ENCODE peak calls at places on chromosomes 2 and 18, in five cellular contexts. K is GM12878, B is HCT116, Y is T47D, T is HepG2. W is an unnamed sample.

GRCh38 chr2:192123847-192124246 is 70.9 kb downstream of the TMEFF2 start:
- DNase-seq in K (no peak), B (no peak), Y (no peak), T (no peak), W (no peak)

GRCh38 chr2:70896765-70897202 is 38.9 kb upstream of the ATP6V1B1 start:
- DNase-seq in K (no peak), B (no peak), Y (no peak), T (no peak), W (no peak)

GRCh38 chr2:180728928-180729559 is 251.4 kb upstream of the UBE2E3 start:
- DNase-seq in K (no peak), B (no peak), Y (no peak), T (no peak), W (no peak)

GRCh38 chr2:9974344-9974743 is 22.9 kb downstream of the GRHL1 start:
- DNase-seq in K (no peak), B (no peak), Y (no peak), T (no peak), W (no peak)

GRCh38 chr2:30611572-30611971 is 164.5 kb downstream of the LCLAT1 start:
- DNase-seq in K (no peak), B (no peak), Y (no peak), T (no peak), W (no peak)

GRCh38 chr2:197884252-197884651 is 79.9 kb downstream of the PLCL1 start:
- DNase-seq in K (no peak), B (no peak), Y (no peak), T (no peak), W (no peak)

GRCh38 chr2:148876589-148877402 is 1.8 kb downstream of the KIF5C start:
- DNase-seq in K (no peak), B (no peak), Y (no peak), T (peak), W (no peak)

GRCh38 chr18:53771664-53772063 is 452.8 kb downstream of the MBD2 start:
- DNase-seq in K (no peak), B (no peak), Y (no peak), T (no peak), W (no peak)

GRCh38 chr2:42249887-42250286 is 80.7 kb downstream of the EML4 start:
- DNase-seq in K (no peak), B (no peak), Y (no peak), T (no peak), W (no peak)

GRCh38 chr18:2651981-2652380 is 3.5 kb upstream of the SMCHD1 start:
- DNase-seq in K (no peak), B (no peak), Y (no peak), T (no peak), W (no peak)

GRCh38 chr2:14424478-14425390 is 207.8 kb upstream of the LRATD1 start:
- DNase-seq in K (peak), B (no peak), Y (no peak), T (no peak), W (no peak)

GRCh38 chr2:240526521-240526920 is 31.3 kb downstream of the ANKMY1 start:
- DNase-seq in K (no peak), B (no peak), Y (no peak), T (no peak), W (no peak)

GRCh38 chr2:158103358-158104021 is 1.8 kb downstream of the UPP2 start:
- DNase-seq in K (no peak), B (no peak), Y (no peak), T (no peak), W (no peak)

GRCh38 chr18:27685807-27686412 is 491.0 kb downstream of the CDH2 start:
- DNase-seq in K (no peak), B (peak), Y (peak), T (peak), W (no peak)

GRCh38 chr2:25598911-25599310 is 74.5 kb downstream of the DTNB start:
- DNase-seq in K (no peak), B (no peak), Y (no peak), T (no peak), W (no peak)

GRCh38 chr18:14085770-14086458 is 46.3 kb downstream of the ZNF519 start:
- DNase-seq in K (no peak), B (no peak), Y (no peak), T (no peak), W (no peak)

GRCh38 chr2:237156857-237157550 is 71.3 kb downstream of the COPS8 start:
- DNase-seq in K (no peak), B (no peak), Y (no peak), T (no peak), W (no peak)

GRCh38 chr2:47070920-47071824 is 83.9 kb downstream of the STPG4 start:
- DNase-seq in K (peak), B (no peak), Y (no peak), T (peak), W (no peak)

GRCh38 chr2:181656450-181657261 is at the start of gene CERKL:
- DNase-seq in K (no peak), B (peak), Y (no peak), T (no peak), W (no peak)

GRCh38 chr2:96552284-96553175 is 16.0 kb downstream of the ARID5A start:
- DNase-seq in K (no peak), B (no peak), Y (no peak), T (no peak), W (no peak)

GRCh38 chr2:116467243-116467642 is 1347.2 kb upstream of the DDX18 start:
- DNase-seq in K (no peak), B (no peak), Y (no peak), T (no peak), W (no peak)

GRCh38 chr2:27003857-27004256 is 28.9 kb upstream of the TMEM214 start:
- DNase-seq in K (no peak), B (no peak), Y (no peak), T (no peak), W (no peak)

GRCh38 chr2:130766037-130766436 is 10.7 kb downstream of the AMER3 start:
- DNase-seq in K (no peak), B (no peak), Y (no peak), T (no peak), W (no peak)

GRCh38 chr2:213980883-213981282 is 430.0 kb upstream of the VWC2L start:
- DNase-seq in K (no peak), B (no peak), Y (no peak), T (no peak), W (no peak)

GRCh38 chr18:10289265-10289664 is 165.2 kb upstream of the APCDD1 start:
- DNase-seq in K (no peak), B (no peak), Y (no peak), T (no peak), W (no peak)
- TF ChIP-seq JUND in K (no peak), B (no peak), Y (no peak), T (no peak), W (no peak)

DNA sequence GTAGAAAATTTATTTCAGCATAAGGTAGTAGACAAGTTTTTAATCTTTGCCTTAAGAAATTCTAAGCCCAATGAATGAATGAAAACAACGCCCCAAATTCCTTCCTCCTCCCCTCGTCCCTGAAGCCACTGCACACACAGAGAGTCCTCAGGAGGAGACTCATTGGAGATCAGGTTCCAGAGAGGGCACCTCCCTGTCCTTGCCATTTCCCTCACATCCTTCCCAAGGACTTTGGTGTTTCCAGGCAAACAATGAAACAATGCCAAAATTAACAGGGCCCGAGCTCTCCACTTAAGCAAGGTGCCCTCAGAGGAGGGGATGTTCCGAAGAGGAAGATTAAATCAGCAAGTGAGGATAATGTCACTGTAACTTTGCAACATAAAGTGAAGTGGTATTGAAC is 240.7 kb downstream of the DCDC2C start:
- DNase-seq in K (no peak), B (no peak), Y (no peak), T (no peak), W (no peak)
- TF ChIP-seq JUND in K (no peak), B (no peak), Y (no peak), T (no peak), W (no peak)

DNA sequence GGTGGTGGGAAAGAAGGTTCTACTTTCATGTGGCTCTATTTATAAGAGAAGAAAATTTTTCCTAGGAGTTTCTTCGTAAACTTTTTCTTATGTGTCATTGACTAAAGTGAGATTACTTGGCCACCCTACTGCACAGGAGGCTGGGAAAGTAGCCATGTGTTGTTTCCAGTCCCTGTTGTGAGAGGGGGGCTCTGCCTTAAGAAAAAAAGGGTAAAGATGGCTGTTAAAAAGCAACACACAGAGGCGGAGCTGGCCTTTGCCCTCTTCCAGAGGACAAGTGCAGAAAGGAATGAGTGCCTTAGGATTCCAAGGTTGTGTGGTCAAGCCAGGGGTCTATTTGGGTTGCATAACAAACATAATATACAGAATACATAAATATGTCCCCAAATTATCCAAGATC is 230.0 kb upstream of the CXCR4 start:
- DNase-seq in K (no peak), B (no peak), Y (no peak), T (no peak), W (no peak)
- TF ChIP-seq JUND in K (no peak), B (no peak), Y (no peak), T (no peak), W (no peak)

GRCh38 chr2:129754431-129754830 is 225.0 kb upstream of the RAB6C start:
- DNase-seq in K (no peak), B (no peak), Y (no peak), T (no peak), W (no peak)

GRCh38 chr2:129753261-129753660 is 226.2 kb upstream of the RAB6C start:
- DNase-seq in K (no peak), B (no peak), Y (no peak), T (no peak), W (no peak)

GRCh38 chr2:129751409-129751808 is 228.1 kb upstream of the RAB6C start:
- DNase-seq in K (no peak), B (no peak), Y (no peak), T (no peak), W (no peak)

GRCh38 chr2:129754831-129755230 is 224.6 kb upstream of the RAB6C start:
- DNase-seq in K (no peak), B (no peak), Y (no peak), T (no peak), W (no peak)

DNA sequence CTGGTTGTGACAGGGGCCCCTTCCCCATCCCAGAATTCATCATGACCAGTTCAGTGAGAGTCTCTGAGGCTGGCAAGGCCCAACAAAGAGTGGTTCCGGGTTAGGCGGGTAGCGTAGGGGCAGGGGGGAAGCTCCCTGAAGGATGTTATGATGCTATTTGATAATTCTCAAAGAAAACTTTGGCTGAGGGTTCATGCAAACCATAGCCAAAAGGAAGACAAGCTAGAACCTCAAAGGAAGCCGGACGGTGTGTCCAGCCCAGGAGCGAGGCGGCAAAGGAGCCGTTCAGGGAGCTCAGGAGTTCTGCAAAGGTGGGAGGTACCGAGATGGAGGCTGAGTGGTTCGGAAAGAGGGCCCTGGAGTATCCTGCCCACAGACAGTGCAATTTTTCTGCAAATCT is 226.8 kb upstream of the RAB6C start:
- DNase-seq in K (no peak), B (no peak), Y (no peak), T (no peak), W (no peak)
- TF ChIP-seq JUND in K (no peak), B (no peak), Y (no peak), T (no peak), W (no peak)

GRCh38 chr18:31497404-31497710 is 620 bp upstream of the DSG2 start:
- DNase-seq in K (no peak), B (no peak), Y (peak), T (no peak), W (no peak)

GRCh38 chr18:31497711-31498449 is at the start of gene DSG2:
- DNase-seq in K (no peak), B (no peak), Y (peak), T (peak), W (peak)

GRCh38 chr18:31498450-31499156 is 626 bp downstream of the DSG2 start:
- DNase-seq in K (no peak), B (no peak), Y (peak), T (no peak), W (peak)

GRCh38 chr18:31500161-31500688 is 2.2 kb downstream of the DSG2 start:
- DNase-seq in K (peak), B (no peak), Y (no peak), T (no peak), W (no peak)

DNA sequence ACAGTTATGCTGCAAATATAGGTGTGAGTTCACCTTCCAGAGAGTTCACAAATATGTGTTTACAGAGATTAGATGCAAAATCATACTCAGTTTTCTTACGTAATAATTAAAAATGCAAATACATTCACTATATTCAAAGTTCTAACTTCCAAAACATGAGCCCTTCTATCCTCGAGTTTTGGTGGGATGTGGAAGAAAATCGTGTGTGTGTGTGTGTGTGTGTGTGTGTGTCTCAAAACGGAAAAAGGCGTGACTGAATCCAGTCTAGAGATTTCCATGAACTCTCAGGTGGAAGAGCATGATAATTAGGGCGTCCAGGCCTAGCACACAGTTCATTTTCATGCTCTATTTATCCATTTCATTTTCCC is 1.2 kb downstream of the DSG2 start:
- DNase-seq in K (no peak), B (no peak), Y (no peak), T (no peak), W (no peak)
- TF ChIP-seq JUND in K (no peak), B (no peak), Y (no peak), T (no peak), W (no peak)

GRCh38 chr18:56453576-56453975 is 184.8 kb downstream of the TXNL1 start:
- DNase-seq in K (no peak), B (no peak), Y (no peak), T (no peak), W (no peak)
- TF ChIP-seq JUND in K (no peak), B (no peak), Y (no peak), T (no peak), W (no peak)

GRCh38 chr2:168024459-168024858 is 222.9 kb downstream of the STK39 start:
- DNase-seq in K (no peak), B (no peak), Y (no peak), T (no peak), W (no peak)

GRCh38 chr2:168028377-168028776 is 219.0 kb downstream of the STK39 start:
- DNase-seq in K (no peak), B (no peak), Y (no peak), T (peak), W (no peak)

GRCh38 chr2:168025487-168026203 is 221.8 kb downstream of the STK39 start:
- DNase-seq in K (no peak), B (no peak), Y (no peak), T (no peak), W (no peak)

GRCh38 chr2:168030862-168031624 is 216.4 kb downstream of the STK39 start:
- DNase-seq in K (peak), B (no peak), Y (no peak), T (no peak), W (no peak)

DNA sequence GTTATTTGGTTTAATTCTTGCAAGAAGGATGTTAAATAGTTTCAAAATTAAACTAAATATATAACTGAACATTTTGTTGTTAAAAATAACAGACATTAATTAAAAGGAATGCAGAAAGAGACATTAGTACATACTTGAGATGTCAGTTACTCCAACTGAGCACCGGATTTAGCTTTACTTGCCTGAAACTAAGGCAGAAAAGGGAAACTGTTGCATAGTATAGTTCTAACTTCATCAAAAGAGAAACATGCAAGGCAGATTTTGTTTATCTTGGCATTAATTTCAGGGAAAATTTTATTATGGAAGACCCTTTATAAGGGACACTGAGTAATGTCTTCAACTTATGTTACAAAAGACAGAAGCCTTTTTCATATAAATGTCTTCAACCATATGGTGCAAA is 218.3 kb downstream of the STK39 start:
- DNase-seq in K (no peak), B (no peak), Y (no peak), T (no peak), W (no peak)
- TF ChIP-seq JUND in K (no peak), B (no peak), Y (no peak), T (no peak), W (no peak)

DNA sequence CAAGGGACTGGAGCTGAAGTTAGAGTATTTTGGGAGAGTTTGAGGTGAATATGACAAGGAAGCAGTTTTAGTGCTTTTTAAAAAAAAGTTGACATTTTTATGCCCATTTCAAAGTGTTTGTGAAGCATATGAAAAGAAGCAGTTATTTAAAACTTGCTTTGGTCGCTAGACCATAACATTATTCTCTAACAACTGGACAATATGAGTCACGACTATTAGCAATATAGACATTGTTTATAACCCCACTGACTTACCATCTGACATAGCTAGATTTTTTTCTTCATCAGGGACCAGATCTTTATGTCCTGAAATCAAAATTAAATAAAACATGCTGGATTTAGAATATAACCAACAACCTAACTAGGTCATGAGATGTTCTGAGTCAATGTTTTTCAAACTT is 22.6 kb upstream of the DYTN start:
- DNase-seq in K (no peak), B (no peak), Y (no peak), T (no peak), W (no peak)
- TF ChIP-seq JUND in K (no peak), B (no peak), Y (no peak), T (no peak), W (no peak)

W was measured in K562.